ENCODE peak calls at places on chromosomes 12 and 14, in nine cellular contexts. One of them, this sample, is unnamed.

GRCh38 chr14:51805541-51805940 is 54.9 kb upstream of the GNG2 start:
- DNase-seq in GM23338: peak
- DNase-seq in dorsolateral prefrontal cortex: no peak
- DNase-seq in heart left ventricle: no peak
- DNase-seq in lower lobe of right lung: no peak
- DNase-seq in AG09309: no peak
- DNase-seq in mammary epithelial cell: no peak
- DNase-seq in A549: no peak
- DNase-seq in stomach: no peak
- DNase-seq in this sample: no peak

GRCh38 chr12:67352682-67353081 is 83.5 kb downstream of the CAND1 start:
- DNase-seq in GM23338: no peak
- DNase-seq in dorsolateral prefrontal cortex: no peak
- DNase-seq in heart left ventricle: no peak
- DNase-seq in lower lobe of right lung: no peak
- DNase-seq in AG09309: no peak
- DNase-seq in mammary epithelial cell: peak
- DNase-seq in A549: peak
- DNase-seq in stomach: no peak
- DNase-seq in this sample: no peak

GRCh38 chr12:49403887-49404517 is 36.7 kb downstream of the SPATS2 start:
- DNase-seq in GM23338: no peak
- DNase-seq in dorsolateral prefrontal cortex: no peak
- DNase-seq in heart left ventricle: no peak
- DNase-seq in lower lobe of right lung: no peak
- DNase-seq in AG09309: no peak
- DNase-seq in mammary epithelial cell: peak
- DNase-seq in A549: no peak
- DNase-seq in stomach: no peak
- DNase-seq in this sample: peak

GRCh38 chr14:48726080-48726642 is 860.0 kb downstream of the RPS29 start:
- DNase-seq in GM23338: no peak
- DNase-seq in dorsolateral prefrontal cortex: no peak
- DNase-seq in heart left ventricle: no peak
- DNase-seq in lower lobe of right lung: no peak
- DNase-seq in AG09309: no peak
- DNase-seq in mammary epithelial cell: no peak
- DNase-seq in A549: no peak
- DNase-seq in stomach: no peak
- DNase-seq in this sample: no peak

GRCh38 chr12:19959353-19959752 is 409.0 kb upstream of the PDE3A start:
- DNase-seq in GM23338: no peak
- DNase-seq in dorsolateral prefrontal cortex: no peak
- DNase-seq in heart left ventricle: no peak
- DNase-seq in lower lobe of right lung: no peak
- DNase-seq in AG09309: no peak
- DNase-seq in mammary epithelial cell: no peak
- DNase-seq in A549: no peak
- DNase-seq in stomach: no peak
- DNase-seq in this sample: no peak

GRCh38 chr12:64039285-64039871 is 182.7 kb downstream of the KICS2 start:
- DNase-seq in GM23338: peak
- DNase-seq in dorsolateral prefrontal cortex: no peak
- DNase-seq in heart left ventricle: peak
- DNase-seq in lower lobe of right lung: no peak
- DNase-seq in AG09309: no peak
- DNase-seq in mammary epithelial cell: peak
- DNase-seq in A549: peak
- DNase-seq in stomach: peak
- DNase-seq in this sample: peak

GRCh38 chr14:33335366-33335765 is 396.7 kb downstream of the NPAS3 start:
- DNase-seq in GM23338: no peak
- DNase-seq in dorsolateral prefrontal cortex: no peak
- DNase-seq in heart left ventricle: no peak
- DNase-seq in lower lobe of right lung: no peak
- DNase-seq in AG09309: no peak
- DNase-seq in mammary epithelial cell: no peak
- DNase-seq in A549: no peak
- DNase-seq in stomach: no peak
- DNase-seq in this sample: no peak

GRCh38 chr14:59330455-59330854 is 134.7 kb downstream of the GPR135 start:
- DNase-seq in GM23338: peak
- DNase-seq in dorsolateral prefrontal cortex: no peak
- DNase-seq in heart left ventricle: no peak
- DNase-seq in lower lobe of right lung: peak
- DNase-seq in AG09309: no peak
- DNase-seq in mammary epithelial cell: no peak
- DNase-seq in A549: no peak
- DNase-seq in stomach: no peak
- DNase-seq in this sample: no peak

GRCh38 chr12:111791507-111791906 is 24.8 kb downstream of the ALDH2 start:
- DNase-seq in GM23338: no peak
- DNase-seq in dorsolateral prefrontal cortex: no peak
- DNase-seq in heart left ventricle: no peak
- DNase-seq in lower lobe of right lung: no peak
- DNase-seq in AG09309: no peak
- DNase-seq in mammary epithelial cell: no peak
- DNase-seq in A549: no peak
- DNase-seq in stomach: no peak
- DNase-seq in this sample: no peak

GRCh38 chr12:70645494-70646317 is 8.5 kb upstream of the PTPRB start:
- DNase-seq in GM23338: peak
- DNase-seq in dorsolateral prefrontal cortex: no peak
- DNase-seq in heart left ventricle: peak
- DNase-seq in lower lobe of right lung: peak
- DNase-seq in AG09309: peak
- DNase-seq in mammary epithelial cell: peak
- DNase-seq in A549: peak
- DNase-seq in stomach: peak
- DNase-seq in this sample: peak

GRCh38 chr14:76729953-76730505 is 31.2 kb upstream of the VASH1 start:
- DNase-seq in GM23338: no peak
- DNase-seq in dorsolateral prefrontal cortex: no peak
- DNase-seq in heart left ventricle: no peak
- DNase-seq in lower lobe of right lung: no peak
- DNase-seq in AG09309: no peak
- DNase-seq in mammary epithelial cell: no peak
- DNase-seq in A549: no peak
- DNase-seq in stomach: no peak
- DNase-seq in this sample: no peak

GRCh38 chr14:58746261-58746660 is 108.5 kb downstream of the DACT1 start:
- DNase-seq in GM23338: no peak
- DNase-seq in dorsolateral prefrontal cortex: no peak
- DNase-seq in heart left ventricle: no peak
- DNase-seq in lower lobe of right lung: no peak
- DNase-seq in AG09309: no peak
- DNase-seq in mammary epithelial cell: peak
- DNase-seq in A549: peak
- DNase-seq in stomach: no peak
- DNase-seq in this sample: peak

GRCh38 chr14:50871223-50871622 is 630 bp upstream of the ABHD12B start:
- DNase-seq in GM23338: no peak
- DNase-seq in dorsolateral prefrontal cortex: no peak
- DNase-seq in heart left ventricle: no peak
- DNase-seq in lower lobe of right lung: no peak
- DNase-seq in AG09309: no peak
- DNase-seq in mammary epithelial cell: no peak
- DNase-seq in A549: no peak
- DNase-seq in stomach: no peak
- DNase-seq in this sample: no peak

GRCh38 chr12:53756300-53757094 is 4.7 kb upstream of the CISTR start:
- DNase-seq in GM23338: peak
- DNase-seq in dorsolateral prefrontal cortex: no peak
- DNase-seq in heart left ventricle: no peak
- DNase-seq in lower lobe of right lung: no peak
- DNase-seq in AG09309: no peak
- DNase-seq in mammary epithelial cell: no peak
- DNase-seq in A549: no peak
- DNase-seq in stomach: no peak
- DNase-seq in this sample: no peak

GRCh38 chr14:74400328-74400727 is 25.7 kb downstream of the SYNDIG1L start:
- DNase-seq in GM23338: peak
- DNase-seq in dorsolateral prefrontal cortex: no peak
- DNase-seq in heart left ventricle: no peak
- DNase-seq in lower lobe of right lung: no peak
- DNase-seq in AG09309: no peak
- DNase-seq in mammary epithelial cell: no peak
- DNase-seq in A549: peak
- DNase-seq in stomach: no peak
- DNase-seq in this sample: no peak

GRCh38 chr14:87888136-87888999 is 104.6 kb downstream of the GALC start:
- DNase-seq in GM23338: peak
- DNase-seq in dorsolateral prefrontal cortex: no peak
- DNase-seq in heart left ventricle: no peak
- DNase-seq in lower lobe of right lung: no peak
- DNase-seq in AG09309: no peak
- DNase-seq in mammary epithelial cell: no peak
- DNase-seq in A549: peak
- DNase-seq in stomach: no peak
- DNase-seq in this sample: no peak
- TF ChIP-seq CTCF in GM23338: peak
- TF ChIP-seq CTCF in dorsolateral prefrontal cortex: peak
- TF ChIP-seq CTCF in heart left ventricle: peak
- TF ChIP-seq CTCF in lower lobe of right lung: peak
- TF ChIP-seq CTCF in AG09309: peak
- TF ChIP-seq CTCF in mammary epithelial cell: peak
- TF ChIP-seq CTCF in A549: peak
- TF ChIP-seq CTCF in stomach: no peak
- TF ChIP-seq CTCF in this sample: peak

GRCh38 chr14:65101631-65102440 is 481 bp downstream of the MAX start:
- DNase-seq in GM23338: peak
- DNase-seq in dorsolateral prefrontal cortex: peak
- DNase-seq in heart left ventricle: peak
- DNase-seq in lower lobe of right lung: peak
- DNase-seq in AG09309: no peak
- DNase-seq in mammary epithelial cell: peak
- DNase-seq in A549: no peak
- DNase-seq in stomach: peak
- DNase-seq in this sample: no peak

GRCh38 chr14:65104791-65105190 is 2.5 kb upstream of the MAX start:
- DNase-seq in GM23338: no peak
- DNase-seq in dorsolateral prefrontal cortex: no peak
- DNase-seq in heart left ventricle: no peak
- DNase-seq in lower lobe of right lung: no peak
- DNase-seq in AG09309: no peak
- DNase-seq in mammary epithelial cell: no peak
- DNase-seq in A549: no peak
- DNase-seq in stomach: no peak
- DNase-seq in this sample: no peak

GRCh38 chr14:65100905-65101541 is 1.3 kb downstream of the MAX start:
- DNase-seq in GM23338: no peak
- DNase-seq in dorsolateral prefrontal cortex: no peak
- DNase-seq in heart left ventricle: no peak
- DNase-seq in lower lobe of right lung: no peak
- DNase-seq in AG09309: no peak
- DNase-seq in mammary epithelial cell: peak
- DNase-seq in A549: no peak
- DNase-seq in stomach: no peak
- DNase-seq in this sample: no peak

GRCh38 chr14:65102441-65103149 is at the start of gene MAX:
- DNase-seq in GM23338: peak
- DNase-seq in dorsolateral prefrontal cortex: peak
- DNase-seq in heart left ventricle: peak
- DNase-seq in lower lobe of right lung: peak
- DNase-seq in AG09309: peak
- DNase-seq in mammary epithelial cell: peak
- DNase-seq in A549: peak
- DNase-seq in stomach: peak
- DNase-seq in this sample: peak

GRCh38 chr14:65103150-65103760 is 938 bp upstream of the MAX start:
- DNase-seq in GM23338: peak
- DNase-seq in dorsolateral prefrontal cortex: no peak
- DNase-seq in heart left ventricle: no peak
- DNase-seq in lower lobe of right lung: no peak
- DNase-seq in AG09309: no peak
- DNase-seq in mammary epithelial cell: no peak
- DNase-seq in A549: peak
- DNase-seq in stomach: no peak
- DNase-seq in this sample: no peak
- TF ChIP-seq CTCF in GM23338: peak
- TF ChIP-seq CTCF in dorsolateral prefrontal cortex: no peak
- TF ChIP-seq CTCF in heart left ventricle: no peak
- TF ChIP-seq CTCF in lower lobe of right lung: no peak
- TF ChIP-seq CTCF in AG09309: peak
- TF ChIP-seq CTCF in mammary epithelial cell: no peak
- TF ChIP-seq CTCF in A549: peak
- TF ChIP-seq CTCF in stomach: no peak
- TF ChIP-seq CTCF in this sample: peak

GRCh38 chr12:122123761-122124145 is 45.2 kb downstream of the MLXIP start:
- DNase-seq in GM23338: no peak
- DNase-seq in dorsolateral prefrontal cortex: no peak
- DNase-seq in heart left ventricle: no peak
- DNase-seq in lower lobe of right lung: peak
- DNase-seq in AG09309: no peak
- DNase-seq in mammary epithelial cell: no peak
- DNase-seq in A549: no peak
- DNase-seq in stomach: no peak
- DNase-seq in this sample: no peak

GRCh38 chr12:122124370-122124769 is 45.8 kb downstream of the MLXIP start:
- DNase-seq in GM23338: no peak
- DNase-seq in dorsolateral prefrontal cortex: no peak
- DNase-seq in heart left ventricle: no peak
- DNase-seq in lower lobe of right lung: peak
- DNase-seq in AG09309: no peak
- DNase-seq in mammary epithelial cell: no peak
- DNase-seq in A549: no peak
- DNase-seq in stomach: no peak
- DNase-seq in this sample: no peak

GRCh38 chr12:122125452-122126341 is 47.1 kb downstream of the MLXIP start:
- DNase-seq in GM23338: no peak
- DNase-seq in dorsolateral prefrontal cortex: no peak
- DNase-seq in heart left ventricle: no peak
- DNase-seq in lower lobe of right lung: peak
- DNase-seq in AG09309: no peak
- DNase-seq in mammary epithelial cell: no peak
- DNase-seq in A549: no peak
- DNase-seq in stomach: no peak
- DNase-seq in this sample: no peak

GRCh38 chr12:122121341-122122192 is 43.0 kb downstream of the MLXIP start:
- DNase-seq in GM23338: no peak
- DNase-seq in dorsolateral prefrontal cortex: no peak
- DNase-seq in heart left ventricle: no peak
- DNase-seq in lower lobe of right lung: peak
- DNase-seq in AG09309: no peak
- DNase-seq in mammary epithelial cell: no peak
- DNase-seq in A549: no peak
- DNase-seq in stomach: no peak
- DNase-seq in this sample: no peak

GRCh38 chr12:122123051-122123760 is 44.6 kb downstream of the MLXIP start:
- DNase-seq in GM23338: peak
- DNase-seq in dorsolateral prefrontal cortex: no peak
- DNase-seq in heart left ventricle: peak
- DNase-seq in lower lobe of right lung: peak
- DNase-seq in AG09309: no peak
- DNase-seq in mammary epithelial cell: peak
- DNase-seq in A549: peak
- DNase-seq in stomach: peak
- DNase-seq in this sample: no peak
- TF ChIP-seq CTCF in GM23338: peak
- TF ChIP-seq CTCF in dorsolateral prefrontal cortex: peak
- TF ChIP-seq CTCF in heart left ventricle: peak
- TF ChIP-seq CTCF in lower lobe of right lung: peak
- TF ChIP-seq CTCF in AG09309: peak
- TF ChIP-seq CTCF in mammary epithelial cell: peak
- TF ChIP-seq CTCF in A549: peak
- TF ChIP-seq CTCF in stomach: peak
- TF ChIP-seq CTCF in this sample: peak

GRCh38 chr12:118714051-118714460 is 267.3 kb upstream of the SRRM4 start:
- DNase-seq in GM23338: peak
- DNase-seq in dorsolateral prefrontal cortex: no peak
- DNase-seq in heart left ventricle: no peak
- DNase-seq in lower lobe of right lung: no peak
- DNase-seq in AG09309: no peak
- DNase-seq in mammary epithelial cell: no peak
- DNase-seq in A549: peak
- DNase-seq in stomach: no peak
- DNase-seq in this sample: peak
- TF ChIP-seq CTCF in GM23338: peak
- TF ChIP-seq CTCF in dorsolateral prefrontal cortex: peak
- TF ChIP-seq CTCF in heart left ventricle: peak
- TF ChIP-seq CTCF in lower lobe of right lung: peak
- TF ChIP-seq CTCF in AG09309: no peak
- TF ChIP-seq CTCF in mammary epithelial cell: no peak
- TF ChIP-seq CTCF in A549: peak
- TF ChIP-seq CTCF in stomach: no peak
- TF ChIP-seq CTCF in this sample: peak

This sample was measured in LNCaP clone FGC.